ENCODE peak calls at places on chromosomes 4 and X, in eight cellular contexts. F is gastrocnemius medialis, L is progenitor cell of endocrine pancreas, I is suprapubic skin, W is stomach, J is fibroblast of lung, A is psoas muscle, B is WTC11. D is an unnamed sample.

GRCh38 chr4:146335763-146336412 is 121.5 kb downstream of the REELD1 start:
- DNase-seq in B (no peak), W (no peak), F (no peak), J (no peak), I (no peak), A (no peak), L (no peak), D (no peak)

GRCh38 chr4:3059090-3059428 is 15.3 kb downstream of the HTT-AS start:
- DNase-seq in W (no peak), I (no peak), A (no peak), F (no peak), L (no peak), B (no peak), J (no peak), D (no peak)

GRCh38 chr4:73053974-73054480 is 15.5 kb downstream of the COX18 start:
- DNase-seq in B (no peak), L (no peak), J (peak), I (no peak), A (no peak), W (no peak), F (no peak), D (no peak)

GRCh38 chr4:152591361-152591760 is 55.5 kb upstream of the FBXW7 start:
- DNase-seq in I (peak), F (no peak), W (peak), B (peak), J (peak), A (peak), L (peak), D (peak)

GRCh38 chr4:187071896-187072295 is 348.2 kb upstream of the FAT1 start:
- DNase-seq in L (no peak), F (no peak), I (no peak), J (no peak), A (no peak), B (no peak), W (no peak), D (no peak)

GRCh38 chr4:81896936-81897335 is 425.2 kb upstream of the RASGEF1B start:
- DNase-seq in F (no peak), I (no peak), L (no peak), B (no peak), A (no peak), J (no peak), W (no peak), D (no peak)

GRCh38 chr4:93749351-93749761 is 79.2 kb upstream of the ATOH1 start:
- DNase-seq in I (no peak), J (no peak), W (no peak), B (no peak), A (no peak), F (no peak), L (no peak), D (no peak)

GRCh38 chrX:154717824-154718223 is 33.1 kb downstream of the GAB3 start:
- DNase-seq in F (no peak), L (no peak), J (peak), I (no peak), A (no peak), B (no peak), W (no peak), D (no peak)

GRCh38 chr4:183105092-183105491 is 6.0 kb downstream of the WWC2 start:
- DNase-seq in B (no peak), A (no peak), J (no peak), W (no peak), I (no peak), L (no peak), F (no peak), D (no peak)

GRCh38 chrX:74925210-74926088 is at the start of gene NEXMIF:
- DNase-seq in I (no peak), L (peak), J (peak), W (peak), B (peak), A (no peak), F (no peak), D (peak)

GRCh38 chrX:11401966-11402365 is 108.8 kb downstream of the AMELX start:
- DNase-seq in B (no peak), A (no peak), W (no peak), L (no peak), J (peak), I (no peak), F (no peak), D (no peak)

GRCh38 chrX:115330498-115331138 is 41.1 kb downstream of the LUZP4 start:
- DNase-seq in W (no peak), A (no peak), B (peak), I (no peak), L (peak), J (peak), F (peak), D (no peak)

GRCh38 chr4:130080872-130081451 is 985.0 kb downstream of the C4orf33 start:
- DNase-seq in J (no peak), I (no peak), B (no peak), W (no peak), A (no peak), L (no peak), F (no peak), D (no peak)

GRCh38 chr4:186190456-186191265 is 706 bp upstream of the CYP4V2 start:
- DNase-seq in F (no peak), W (no peak), I (no peak), A (no peak), L (peak), J (peak), B (peak), D (no peak)

GRCh38 chr4:54898163-54898562 is 227.2 kb downstream of the KDR start:
- DNase-seq in B (no peak), J (no peak), F (no peak), I (no peak), A (no peak), W (no peak), L (no peak), D (no peak)

GRCh38 chrX:153512501-153512893 is 4.9 kb upstream of the ATP2B3 start:
- DNase-seq in F (no peak), B (no peak), I (no peak), W (no peak), J (no peak), A (no peak), L (no peak), D (no peak)

GRCh38 chrX:83419030-83419792 is 88.9 kb upstream of the POU3F4 start:
- DNase-seq in A (peak), L (no peak), W (no peak), J (no peak), I (no peak), B (no peak), F (no peak), D (no peak)

GRCh38 chrX:111511477-111511876 is at the start of gene SERTM2:
- DNase-seq in J (peak), B (peak), L (no peak), A (no peak), I (no peak), F (no peak), W (no peak), D (no peak)

GRCh38 chr4:98341309-98341708 is 80.1 kb downstream of the RAP1GDS1 start:
- DNase-seq in J (peak), W (no peak), F (no peak), A (no peak), B (no peak), L (no peak), I (no peak), D (no peak)

GRCh38 chr4:145541266-145541770 is 59.7 kb downstream of the SMAD1 start:
- DNase-seq in W (no peak), J (no peak), B (no peak), A (no peak), L (no peak), I (no peak), F (no peak), D (no peak)

GRCh38 chr4:87030124-87030523 is 95.3 kb downstream of the AFF1 start:
- DNase-seq in J (no peak), A (no peak), W (no peak), B (no peak), I (no peak), L (no peak), F (no peak), D (no peak)

GRCh38 chr4:52870225-52870624 is 8.1 kb downstream of the RASL11B start:
- DNase-seq in A (no peak), L (no peak), F (no peak), B (no peak), I (no peak), J (no peak), W (peak), D (peak)

GRCh38 chr4:108166441-108167315 is 2.1 kb downstream of the LEF1 start:
- DNase-seq in W (peak), F (no peak), I (no peak), L (no peak), B (peak), A (no peak), J (peak), D (no peak)

GRCh38 chr4:112550728-112551127 is 34.7 kb upstream of the NEUROG2 start:
- DNase-seq in A (no peak), B (no peak), J (peak), L (no peak), F (no peak), W (no peak), I (no peak), D (no peak)

GRCh38 chr4:14908635-14909034 is 93.6 kb upstream of the CPEB2 start:
- DNase-seq in A (no peak), W (no peak), F (no peak), I (no peak), J (peak), B (no peak), L (no peak), D (no peak)

GRCh38 chr4:60746172-60746571 is 454.0 kb upstream of the ADGRL3 start:
- DNase-seq in B (no peak), I (no peak), W (no peak), A (no peak), J (no peak), L (no peak), F (no peak), D (no peak)

GRCh38 chr4:38101563-38101962 is 141.4 kb downstream of the PTTG2 start:
- DNase-seq in B (no peak), L (no peak), I (no peak), J (peak), F (no peak), A (no peak), W (no peak), D (no peak)

GRCh38 chrX:132636080-132636479 is 147.2 kb upstream of the MBNL3 start:
- DNase-seq in J (no peak), F (no peak), L (no peak), I (no peak), A (no peak), B (no peak), W (no peak), D (no peak)

GRCh38 chrX:37060999-37061398 is 52.8 kb downstream of the FAM47C start:
- DNase-seq in A (no peak), L (no peak), W (no peak), B (no peak), F (no peak), J (peak), I (no peak), D (no peak)
- TF ChIP-seq CTCF in A (peak), L (peak), W (no peak), B (peak), F (peak), J (peak), I (peak), D (peak)

GRCh38 chr4:88591787-88592599 is at the start of gene HERC3:
- DNase-seq in W (peak), L (peak), I (peak), J (peak), A (peak), F (peak), B (peak), D (peak)
- TF ChIP-seq CTCF in W (no peak), L (peak), I (no peak), J (peak), A (no peak), F (peak), B (no peak), D (peak)

DNA sequence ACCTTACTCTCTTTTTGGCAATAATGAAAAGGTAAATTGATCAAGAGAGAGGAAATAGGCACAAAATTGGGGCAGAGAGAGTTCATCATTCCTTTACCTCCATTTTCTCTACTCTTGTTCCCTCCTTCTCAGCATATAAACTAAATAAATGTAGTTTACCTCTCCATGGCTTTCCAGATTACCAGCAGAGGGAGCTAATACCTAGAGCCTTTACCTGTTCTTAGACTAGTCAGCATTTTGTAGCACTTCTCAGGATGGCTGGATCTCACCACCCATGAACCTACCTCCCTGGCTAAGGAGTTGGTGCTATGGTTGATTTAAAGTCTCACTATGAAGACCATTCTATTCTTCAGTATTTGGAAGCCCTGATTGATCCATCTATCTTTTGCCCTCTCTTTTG is 15.7 kb downstream of the OFD1 start:
- DNase-seq in J (peak), I (no peak), F (no peak), L (no peak), A (no peak), B (no peak), W (no peak), D (no peak)
- TF ChIP-seq CTCF in J (peak), I (peak), F (peak), L (peak), A (peak), B (no peak), W (peak), D (peak)

GRCh38 chrX:137166591-137166990 is 132.8 kb upstream of the GPR101 start:
- DNase-seq in J (no peak), A (no peak), W (peak), B (peak), L (no peak), F (no peak), I (no peak), D (no peak)
- TF ChIP-seq CTCF in J (no peak), A (no peak), W (no peak), B (peak), L (peak), F (no peak), I (no peak), D (no peak)

GRCh38 chrX:36897690-36898089 is 110.5 kb upstream of the FAM47C start:
- DNase-seq in I (no peak), W (no peak), B (no peak), J (no peak), L (no peak), F (no peak), A (no peak), D (no peak)

GRCh38 chrX:36898301-36898700 is 109.9 kb upstream of the FAM47C start:
- DNase-seq in I (no peak), W (no peak), J (no peak), B (no peak), F (no peak), L (no peak), A (no peak), D (no peak)
- TF ChIP-seq CTCF in I (peak), W (no peak), J (peak), B (no peak), F (peak), L (peak), A (no peak), D (peak)

GRCh38 chr4:139823345-139823744 is 157.7 kb downstream of the MGST2 start:
- DNase-seq in L (no peak), F (no peak), J (no peak), A (no peak), I (no peak), W (no peak), B (no peak), D (no peak)

GRCh38 chr4:139822391-139822790 is 156.8 kb downstream of the MGST2 start:
- DNase-seq in W (no peak), A (no peak), J (no peak), L (no peak), I (no peak), B (no peak), F (no peak), D (no peak)

GRCh38 chr4:139824882-139825522 is 159.4 kb downstream of the MGST2 start:
- DNase-seq in I (no peak), F (no peak), A (no peak), J (no peak), W (no peak), B (no peak), L (no peak), D (no peak)

GRCh38 chr4:139823746-139824145 is 158.1 kb downstream of the MGST2 start:
- DNase-seq in J (no peak), L (no peak), F (no peak), B (no peak), I (no peak), A (no peak), W (no peak), D (no peak)

GRCh38 chr4:139825523-139826014 is 159.9 kb downstream of the MGST2 start:
- DNase-seq in L (no peak), J (no peak), I (no peak), A (no peak), B (no peak), F (no peak), W (no peak), D (no peak)
- TF ChIP-seq CTCF in L (no peak), J (no peak), I (no peak), A (no peak), B (no peak), F (no peak), W (no peak), D (no peak)

GRCh38 chrX:102154218-102154860 is 1.4 kb downstream of the BEX5 start:
- DNase-seq in W (no peak), F (no peak), B (peak), J (no peak), I (no peak), L (no peak), A (no peak), D (no peak)
- TF ChIP-seq CTCF in W (no peak), F (no peak), B (peak), J (no peak), I (peak), L (peak), A (no peak), D (peak)

GRCh38 chrX:119692241-119693031 is 532 bp downstream of the SEPTIN6 start:
- DNase-seq in B (peak), L (peak), A (peak), I (no peak), W (peak), F (no peak), J (peak), D (peak)
- TF ChIP-seq CTCF in B (no peak), L (peak), A (no peak), I (no peak), W (no peak), F (no peak), J (peak), D (no peak)